ENCODE peak calls at places on chromosomes 3 and 15, in six cellular contexts. One of them, this sample, is unnamed.

GRCh38 chr15:66646308-66646707 is 55.7 kb upstream of the SMAD6 start:
- DNase-seq in HL-60: no peak
- DNase-seq in adrenal gland: no peak
- DNase-seq in brain microvascular endothelial cell: peak
- DNase-seq in prostate gland: no peak
- DNase-seq in SK-N-SH: no peak
- DNase-seq in this sample: no peak

GRCh38 chr3:144816366-144816765 is 844.7 kb downstream of the DIPK2A start:
- DNase-seq in HL-60: no peak
- DNase-seq in adrenal gland: no peak
- DNase-seq in brain microvascular endothelial cell: no peak
- DNase-seq in prostate gland: no peak
- DNase-seq in SK-N-SH: no peak
- DNase-seq in this sample: no peak

GRCh38 chr3:23055733-23056376 is 147.3 kb upstream of the UBE2E2 start:
- DNase-seq in HL-60: no peak
- DNase-seq in adrenal gland: no peak
- DNase-seq in brain microvascular endothelial cell: peak
- DNase-seq in prostate gland: no peak
- DNase-seq in SK-N-SH: no peak
- DNase-seq in this sample: no peak

GRCh38 chr3:98584563-98584962 is 8.8 kb downstream of the CPOX start:
- DNase-seq in HL-60: no peak
- DNase-seq in adrenal gland: no peak
- DNase-seq in brain microvascular endothelial cell: no peak
- DNase-seq in prostate gland: no peak
- DNase-seq in SK-N-SH: no peak
- DNase-seq in this sample: no peak

GRCh38 chr3:179956416-179956830 is 80.3 kb downstream of the PEX5L start:
- DNase-seq in HL-60: peak
- DNase-seq in adrenal gland: no peak
- DNase-seq in brain microvascular endothelial cell: no peak
- DNase-seq in prostate gland: no peak
- DNase-seq in SK-N-SH: no peak
- DNase-seq in this sample: no peak

GRCh38 chr3:178950676-178951075 is 120.9 kb downstream of the ZMAT3 start:
- DNase-seq in HL-60: no peak
- DNase-seq in adrenal gland: no peak
- DNase-seq in brain microvascular endothelial cell: peak
- DNase-seq in prostate gland: no peak
- DNase-seq in SK-N-SH: no peak
- DNase-seq in this sample: no peak

GRCh38 chr15:97316362-97316761 is 644.1 kb upstream of the ARRDC4 start:
- DNase-seq in HL-60: no peak
- DNase-seq in adrenal gland: no peak
- DNase-seq in brain microvascular endothelial cell: no peak
- DNase-seq in prostate gland: no peak
- DNase-seq in SK-N-SH: no peak
- DNase-seq in this sample: no peak

GRCh38 chr15:30055604-30056003 is 27.2 kb upstream of the GOLGA8J start:
- DNase-seq in HL-60: no peak
- DNase-seq in adrenal gland: no peak
- DNase-seq in brain microvascular endothelial cell: no peak
- DNase-seq in prostate gland: no peak
- DNase-seq in SK-N-SH: no peak
- DNase-seq in this sample: no peak

GRCh38 chr3:185866555-185866954 is 41.7 kb upstream of the IGF2BP2 start:
- DNase-seq in HL-60: no peak
- DNase-seq in adrenal gland: no peak
- DNase-seq in brain microvascular endothelial cell: no peak
- DNase-seq in prostate gland: no peak
- DNase-seq in SK-N-SH: no peak
- DNase-seq in this sample: no peak

GRCh38 chr15:80559320-80559693 is 135.8 kb upstream of the ABHD17C start:
- DNase-seq in HL-60: no peak
- DNase-seq in adrenal gland: no peak
- DNase-seq in brain microvascular endothelial cell: no peak
- DNase-seq in prostate gland: no peak
- DNase-seq in SK-N-SH: no peak
- DNase-seq in this sample: no peak

GRCh38 chr3:99965077-99965476 is 147.4 kb downstream of the CMSS1 start:
- DNase-seq in HL-60: no peak
- DNase-seq in adrenal gland: no peak
- DNase-seq in brain microvascular endothelial cell: no peak
- DNase-seq in prostate gland: no peak
- DNase-seq in SK-N-SH: no peak
- DNase-seq in this sample: peak

GRCh38 chr15:77025066-77025435 is 30.1 kb downstream of the PSTPIP1 start:
- DNase-seq in HL-60: no peak
- DNase-seq in adrenal gland: peak
- DNase-seq in brain microvascular endothelial cell: no peak
- DNase-seq in prostate gland: no peak
- DNase-seq in SK-N-SH: no peak
- DNase-seq in this sample: peak

GRCh38 chr3:126682046-126682445 is 22.0 kb upstream of the CHCHD6 start:
- DNase-seq in HL-60: no peak
- DNase-seq in adrenal gland: peak
- DNase-seq in brain microvascular endothelial cell: no peak
- DNase-seq in prostate gland: no peak
- DNase-seq in SK-N-SH: no peak
- DNase-seq in this sample: no peak

GRCh38 chr3:178443634-178444033 is 92.6 kb upstream of the KCNMB2 start:
- DNase-seq in HL-60: no peak
- DNase-seq in adrenal gland: no peak
- DNase-seq in brain microvascular endothelial cell: no peak
- DNase-seq in prostate gland: no peak
- DNase-seq in SK-N-SH: no peak
- DNase-seq in this sample: no peak

GRCh38 chr15:27222479-27222878 is 251.5 kb downstream of the GABRG3 start:
- DNase-seq in HL-60: no peak
- DNase-seq in adrenal gland: no peak
- DNase-seq in brain microvascular endothelial cell: no peak
- DNase-seq in prostate gland: no peak
- DNase-seq in SK-N-SH: no peak
- DNase-seq in this sample: no peak

GRCh38 chr3:59167756-59168155 is 117.9 kb upstream of the CFAP20DC start:
- DNase-seq in HL-60: no peak
- DNase-seq in adrenal gland: no peak
- DNase-seq in brain microvascular endothelial cell: no peak
- DNase-seq in prostate gland: no peak
- DNase-seq in SK-N-SH: no peak
- DNase-seq in this sample: no peak

GRCh38 chr15:79680721-79681120 is 216.1 kb downstream of the MTHFS start:
- DNase-seq in HL-60: no peak
- DNase-seq in adrenal gland: no peak
- DNase-seq in brain microvascular endothelial cell: peak
- DNase-seq in prostate gland: no peak
- DNase-seq in SK-N-SH: no peak
- DNase-seq in this sample: no peak

GRCh38 chr3:42118762-42119361 is 27.7 kb downstream of the TRAK1 start:
- DNase-seq in HL-60: no peak
- DNase-seq in adrenal gland: no peak
- DNase-seq in brain microvascular endothelial cell: peak
- DNase-seq in prostate gland: peak
- DNase-seq in SK-N-SH: peak
- DNase-seq in this sample: peak

GRCh38 chr3:112855883-112856282 is 9.2 kb upstream of the CD200R1L start:
- DNase-seq in HL-60: no peak
- DNase-seq in adrenal gland: no peak
- DNase-seq in brain microvascular endothelial cell: no peak
- DNase-seq in prostate gland: no peak
- DNase-seq in SK-N-SH: peak
- DNase-seq in this sample: no peak

GRCh38 chr3:95197661-95198060 is 1134.8 kb downstream of the NSUN3 start:
- DNase-seq in HL-60: no peak
- DNase-seq in adrenal gland: no peak
- DNase-seq in brain microvascular endothelial cell: no peak
- DNase-seq in prostate gland: no peak
- DNase-seq in SK-N-SH: peak
- DNase-seq in this sample: no peak

DNA sequence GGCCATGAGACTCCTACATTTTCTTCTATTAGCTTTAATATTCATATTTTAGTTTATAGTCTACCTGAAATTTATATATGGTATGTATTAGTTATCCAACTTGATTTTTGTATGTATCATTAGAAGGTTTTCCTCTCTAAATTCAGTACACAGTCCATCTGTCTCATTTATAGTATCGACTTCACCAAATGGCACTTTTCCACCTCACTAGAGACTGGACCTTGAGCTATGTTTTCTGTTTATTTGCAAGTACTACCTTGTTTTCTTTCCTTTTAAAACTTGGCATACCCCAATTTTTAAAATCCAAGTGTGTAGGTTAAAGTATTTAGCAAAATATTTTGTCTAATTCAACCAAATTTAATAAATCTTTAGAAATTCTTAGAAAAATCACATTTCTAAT is 1137.5 kb downstream of the NSUN3 start:
- DNase-seq in HL-60: no peak
- DNase-seq in adrenal gland: no peak
- DNase-seq in brain microvascular endothelial cell: no peak
- DNase-seq in prostate gland: no peak
- DNase-seq in SK-N-SH: no peak
- DNase-seq in this sample: no peak
- H3K4me3 ChIP-seq in HL-60: no peak
- H3K4me3 ChIP-seq in adrenal gland: no peak
- H3K4me3 ChIP-seq in brain microvascular endothelial cell: no peak
- H3K4me3 ChIP-seq in prostate gland: no peak
- H3K4me3 ChIP-seq in SK-N-SH: no peak
- H3K4me3 ChIP-seq in this sample: no peak

DNA sequence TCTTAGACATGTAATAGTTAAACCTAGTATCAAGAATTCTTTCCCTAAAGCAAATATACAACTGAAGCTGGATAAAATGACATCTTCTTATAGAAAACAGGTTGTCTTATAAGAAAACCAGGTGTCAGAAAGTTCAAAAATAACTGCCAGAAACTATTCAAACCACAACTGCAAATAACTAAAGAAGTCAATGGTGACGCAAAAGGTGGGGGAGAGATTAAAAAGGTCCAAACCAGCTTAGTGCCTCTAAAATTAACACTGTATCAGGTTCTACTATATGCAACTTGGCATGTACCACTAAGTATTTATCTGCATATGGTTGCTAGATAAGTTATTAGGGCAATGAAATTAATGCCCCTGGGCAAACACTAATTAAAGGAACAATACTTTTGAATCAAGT is 136.8 kb downstream of the TBL1XR1 start:
- DNase-seq in HL-60: no peak
- DNase-seq in adrenal gland: no peak
- DNase-seq in brain microvascular endothelial cell: no peak
- DNase-seq in prostate gland: no peak
- DNase-seq in SK-N-SH: no peak
- DNase-seq in this sample: no peak
- H3K27ac ChIP-seq in HL-60: no peak
- H3K27ac ChIP-seq in adrenal gland: no peak
- H3K27ac ChIP-seq in brain microvascular endothelial cell: no peak
- H3K27ac ChIP-seq in prostate gland: no peak
- H3K27ac ChIP-seq in SK-N-SH: no peak
- H3K27ac ChIP-seq in this sample: no peak

GRCh38 chr3:154430014-154430413 is at the start of gene GPR149:
- DNase-seq in HL-60: no peak
- DNase-seq in adrenal gland: no peak
- DNase-seq in brain microvascular endothelial cell: no peak
- DNase-seq in prostate gland: peak
- DNase-seq in SK-N-SH: peak
- DNase-seq in this sample: no peak

GRCh38 chr3:154431043-154431442 is 1.1 kb upstream of the GPR149 start:
- DNase-seq in HL-60: no peak
- DNase-seq in adrenal gland: no peak
- DNase-seq in brain microvascular endothelial cell: no peak
- DNase-seq in prostate gland: no peak
- DNase-seq in SK-N-SH: no peak
- DNase-seq in this sample: no peak

GRCh38 chr3:154428369-154429206 is 1.4 kb downstream of the GPR149 start:
- DNase-seq in HL-60: no peak
- DNase-seq in adrenal gland: no peak
- DNase-seq in brain microvascular endothelial cell: no peak
- DNase-seq in prostate gland: peak
- DNase-seq in SK-N-SH: peak
- DNase-seq in this sample: no peak

GRCh38 chr3:154422694-154423093 is 7.3 kb downstream of the GPR149 start:
- DNase-seq in HL-60: no peak
- DNase-seq in adrenal gland: no peak
- DNase-seq in brain microvascular endothelial cell: no peak
- DNase-seq in prostate gland: no peak
- DNase-seq in SK-N-SH: no peak
- DNase-seq in this sample: no peak

DNA sequence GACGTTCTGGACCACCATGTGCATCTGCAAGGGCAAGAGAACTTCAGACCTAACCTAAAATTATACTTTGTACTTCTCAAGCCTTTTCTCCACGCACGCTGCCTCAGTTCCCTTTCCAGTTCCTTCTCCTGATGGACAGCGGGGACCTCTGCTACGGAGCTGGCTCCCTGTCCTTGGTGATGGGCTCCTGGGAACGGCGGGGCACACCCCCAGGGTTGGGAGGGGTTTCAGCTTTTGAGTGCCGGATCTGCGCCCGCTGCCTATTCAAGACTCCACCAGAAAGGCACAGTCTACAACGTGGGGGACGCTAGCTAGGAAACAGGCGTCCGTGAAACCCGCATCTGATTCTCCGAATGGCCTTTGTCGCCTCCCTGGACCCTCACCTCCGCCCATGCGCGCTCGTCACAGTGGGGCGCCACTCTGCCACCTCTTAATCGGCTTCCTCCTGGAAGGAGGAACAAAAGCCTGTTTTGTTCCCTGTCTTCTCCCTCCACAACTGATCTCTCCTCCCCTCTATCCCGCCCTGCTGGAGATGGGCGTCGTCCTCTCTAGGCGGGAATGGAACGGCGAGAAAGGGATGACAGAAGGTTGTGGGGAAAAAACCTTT is 2.2 kb downstream of the GPR149 start:
- DNase-seq in HL-60: no peak
- DNase-seq in adrenal gland: no peak
- DNase-seq in brain microvascular endothelial cell: no peak
- DNase-seq in prostate gland: no peak
- DNase-seq in SK-N-SH: peak
- DNase-seq in this sample: no peak
- H3K4me3 ChIP-seq in HL-60: no peak
- H3K4me3 ChIP-seq in adrenal gland: no peak
- H3K4me3 ChIP-seq in brain microvascular endothelial cell: peak
- H3K4me3 ChIP-seq in prostate gland: peak
- H3K4me3 ChIP-seq in SK-N-SH: peak
- H3K4me3 ChIP-seq in this sample: no peak

GRCh38 chr3:52779011-52779410 is 1.6 kb downstream of the ITIH1 start:
- DNase-seq in HL-60: no peak
- DNase-seq in adrenal gland: no peak
- DNase-seq in brain microvascular endothelial cell: no peak
- DNase-seq in prostate gland: no peak
- DNase-seq in SK-N-SH: no peak
- DNase-seq in this sample: no peak

GRCh38 chr3:52777959-52778805 is 783 bp downstream of the ITIH1 start:
- DNase-seq in HL-60: no peak
- DNase-seq in adrenal gland: peak
- DNase-seq in brain microvascular endothelial cell: no peak
- DNase-seq in prostate gland: no peak
- DNase-seq in SK-N-SH: no peak
- DNase-seq in this sample: no peak

GRCh38 chr3:52780298-52780585 is 2.8 kb downstream of the ITIH1 start:
- DNase-seq in HL-60: no peak
- DNase-seq in adrenal gland: no peak
- DNase-seq in brain microvascular endothelial cell: no peak
- DNase-seq in prostate gland: no peak
- DNase-seq in SK-N-SH: no peak
- DNase-seq in this sample: no peak

GRCh38 chr3:52781741-52782140 is 4.3 kb downstream of the ITIH1 start:
- DNase-seq in HL-60: no peak
- DNase-seq in adrenal gland: no peak
- DNase-seq in brain microvascular endothelial cell: no peak
- DNase-seq in prostate gland: no peak
- DNase-seq in SK-N-SH: no peak
- DNase-seq in this sample: no peak

GRCh38 chr3:52779411-52780297 is 2.3 kb downstream of the ITIH1 start:
- DNase-seq in HL-60: peak
- DNase-seq in adrenal gland: peak
- DNase-seq in brain microvascular endothelial cell: no peak
- DNase-seq in prostate gland: no peak
- DNase-seq in SK-N-SH: no peak
- DNase-seq in this sample: peak
- H3K27ac ChIP-seq in HL-60: peak
- H3K27ac ChIP-seq in adrenal gland: no peak
- H3K27ac ChIP-seq in brain microvascular endothelial cell: no peak
- H3K27ac ChIP-seq in prostate gland: no peak
- H3K27ac ChIP-seq in SK-N-SH: no peak
- H3K27ac ChIP-seq in this sample: no peak

This sample was measured in body of pancreas.